ENCODE peak calls at places on chromosomes 3 and 15, in six cellular contexts. One of them, this sample, is unnamed.

GRCh38 chr15:101679861-101680260 is 27.7 kb upstream of the TM2D3 start:
- DNase-seq in prostate gland: no peak
- DNase-seq in uterus: no peak
- DNase-seq in Peyer's patch: no peak
- DNase-seq in IMR-90: no peak
- DNase-seq in tibial nerve: no peak
- DNase-seq in this sample: no peak

GRCh38 chr3:98680723-98681122 is 82.4 kb upstream of the ST3GAL6 start:
- DNase-seq in prostate gland: no peak
- DNase-seq in uterus: no peak
- DNase-seq in Peyer's patch: no peak
- DNase-seq in IMR-90: peak
- DNase-seq in tibial nerve: no peak
- DNase-seq in this sample: no peak

GRCh38 chr3:80770106-80771079 is 991.1 kb downstream of the GBE1 start:
- DNase-seq in prostate gland: no peak
- DNase-seq in uterus: no peak
- DNase-seq in Peyer's patch: no peak
- DNase-seq in IMR-90: no peak
- DNase-seq in tibial nerve: no peak
- DNase-seq in this sample: no peak

GRCh38 chr3:166445865-166446264 is 608.6 kb upstream of the BCHE start:
- DNase-seq in prostate gland: no peak
- DNase-seq in uterus: no peak
- DNase-seq in Peyer's patch: no peak
- DNase-seq in IMR-90: peak
- DNase-seq in tibial nerve: no peak
- DNase-seq in this sample: no peak

GRCh38 chr3:105912891-105913290 is 44.1 kb upstream of the CBLB start:
- DNase-seq in prostate gland: no peak
- DNase-seq in uterus: no peak
- DNase-seq in Peyer's patch: no peak
- DNase-seq in IMR-90: no peak
- DNase-seq in tibial nerve: no peak
- DNase-seq in this sample: no peak

GRCh38 chr15:71332605-71333004 is 217.3 kb downstream of the THSD4 start:
- DNase-seq in prostate gland: no peak
- DNase-seq in uterus: no peak
- DNase-seq in Peyer's patch: no peak
- DNase-seq in IMR-90: peak
- DNase-seq in tibial nerve: no peak
- DNase-seq in this sample: no peak

GRCh38 chr3:143283432-143284128 is 164.0 kb downstream of the CHST2 start:
- DNase-seq in prostate gland: no peak
- DNase-seq in uterus: no peak
- DNase-seq in Peyer's patch: no peak
- DNase-seq in IMR-90: no peak
- DNase-seq in tibial nerve: no peak
- DNase-seq in this sample: no peak

GRCh38 chr3:126023390-126023789 is 54.4 kb downstream of the ROPN1B start:
- DNase-seq in prostate gland: no peak
- DNase-seq in uterus: no peak
- DNase-seq in Peyer's patch: no peak
- DNase-seq in IMR-90: no peak
- DNase-seq in tibial nerve: no peak
- DNase-seq in this sample: no peak

GRCh38 chr3:38139191-38139590 is 730 bp downstream of the MYD88 start:
- DNase-seq in prostate gland: no peak
- DNase-seq in uterus: no peak
- DNase-seq in Peyer's patch: peak
- DNase-seq in IMR-90: no peak
- DNase-seq in tibial nerve: no peak
- DNase-seq in this sample: no peak

GRCh38 chr3:128051837-128052766 is at the start of gene SEC61A1:
- DNase-seq in prostate gland: peak
- DNase-seq in uterus: peak
- DNase-seq in Peyer's patch: peak
- DNase-seq in IMR-90: peak
- DNase-seq in tibial nerve: peak
- DNase-seq in this sample: peak

GRCh38 chr3:179973931-179974361 is 62.8 kb downstream of the PEX5L start:
- DNase-seq in prostate gland: no peak
- DNase-seq in uterus: no peak
- DNase-seq in Peyer's patch: no peak
- DNase-seq in IMR-90: no peak
- DNase-seq in tibial nerve: no peak
- DNase-seq in this sample: no peak

GRCh38 chr3:55327131-55327920 is 159.8 kb downstream of the WNT5A start:
- DNase-seq in prostate gland: no peak
- DNase-seq in uterus: no peak
- DNase-seq in Peyer's patch: no peak
- DNase-seq in IMR-90: peak
- DNase-seq in tibial nerve: no peak
- DNase-seq in this sample: no peak

GRCh38 chr15:41775651-41776050 is 1.4 kb downstream of the MAPKBP1 start:
- DNase-seq in prostate gland: no peak
- DNase-seq in uterus: no peak
- DNase-seq in Peyer's patch: no peak
- DNase-seq in IMR-90: no peak
- DNase-seq in tibial nerve: no peak
- DNase-seq in this sample: no peak

GRCh38 chr3:86594838-86595237 is 396.1 kb downstream of the VGLL3 start:
- DNase-seq in prostate gland: no peak
- DNase-seq in uterus: no peak
- DNase-seq in Peyer's patch: no peak
- DNase-seq in IMR-90: no peak
- DNase-seq in tibial nerve: no peak
- DNase-seq in this sample: no peak

GRCh38 chr15:43434436-43434835 is 58.5 kb downstream of the TP53BP1 start:
- DNase-seq in prostate gland: no peak
- DNase-seq in uterus: no peak
- DNase-seq in Peyer's patch: no peak
- DNase-seq in IMR-90: no peak
- DNase-seq in tibial nerve: no peak
- DNase-seq in this sample: no peak

GRCh38 chr15:79296583-79296982 is 14.1 kb downstream of the ANKRD34C start:
- DNase-seq in prostate gland: no peak
- DNase-seq in uterus: no peak
- DNase-seq in Peyer's patch: no peak
- DNase-seq in IMR-90: no peak
- DNase-seq in tibial nerve: no peak
- DNase-seq in this sample: no peak

GRCh38 chr15:70853855-70854668 is at the start of gene LARP6:
- DNase-seq in prostate gland: peak
- DNase-seq in uterus: peak
- DNase-seq in Peyer's patch: no peak
- DNase-seq in IMR-90: peak
- DNase-seq in tibial nerve: peak
- DNase-seq in this sample: peak

GRCh38 chr3:141686477-141687280 is 51.4 kb upstream of the RNF7 start:
- DNase-seq in prostate gland: peak
- DNase-seq in uterus: peak
- DNase-seq in Peyer's patch: no peak
- DNase-seq in IMR-90: peak
- DNase-seq in tibial nerve: peak
- DNase-seq in this sample: peak

GRCh38 chr3:123605789-123606234 is 21.0 kb upstream of the HACD2 start:
- DNase-seq in prostate gland: no peak
- DNase-seq in uterus: no peak
- DNase-seq in Peyer's patch: no peak
- DNase-seq in IMR-90: no peak
- DNase-seq in tibial nerve: no peak
- DNase-seq in this sample: no peak

DNA sequence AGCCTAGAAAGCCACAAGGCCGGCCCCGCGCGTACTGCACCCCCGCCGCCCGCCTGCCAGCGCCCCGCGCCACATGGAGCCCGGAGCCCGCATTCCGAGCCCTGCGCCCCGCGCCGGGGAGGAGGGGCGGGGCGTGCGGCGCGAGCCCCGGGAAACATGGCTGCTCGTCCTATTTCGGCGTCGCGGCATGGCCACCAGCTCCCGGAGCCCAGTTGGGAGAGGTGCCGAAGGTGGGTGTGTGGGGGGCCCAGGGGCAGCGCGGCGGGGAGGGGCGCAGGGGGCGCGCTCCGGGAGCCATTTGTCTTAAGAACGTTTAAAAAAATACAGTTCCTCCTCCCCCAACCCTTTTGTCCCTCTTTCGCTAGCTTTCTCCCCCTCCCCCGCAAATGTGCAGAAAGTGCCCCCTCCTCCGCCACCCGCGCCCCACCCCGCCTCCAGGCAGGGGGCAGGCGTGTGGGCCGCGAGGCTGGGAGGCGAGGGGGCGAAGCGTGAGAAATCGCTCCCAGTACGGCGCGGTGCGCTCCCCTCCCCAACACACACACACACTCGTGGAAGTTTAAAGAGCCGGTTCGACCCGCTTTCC is 2.5 kb downstream of the ANP32A start:
- DNase-seq in prostate gland: peak
- DNase-seq in uterus: peak
- DNase-seq in Peyer's patch: peak
- DNase-seq in IMR-90: peak
- DNase-seq in tibial nerve: peak
- DNase-seq in this sample: peak
- TF ChIP-seq POLR2A in prostate gland: peak
- TF ChIP-seq POLR2A in uterus: no peak
- TF ChIP-seq POLR2A in Peyer's patch: peak
- TF ChIP-seq POLR2A in IMR-90: peak
- TF ChIP-seq POLR2A in tibial nerve: no peak
- TF ChIP-seq POLR2A in this sample: peak

GRCh38 chr15:100284701-100285100 is 57.1 kb downstream of the ADAMTS17 start:
- DNase-seq in prostate gland: peak
- DNase-seq in uterus: peak
- DNase-seq in Peyer's patch: no peak
- DNase-seq in IMR-90: no peak
- DNase-seq in tibial nerve: peak
- DNase-seq in this sample: no peak

GRCh38 chr15:100281096-100281917 is 60.5 kb downstream of the ADAMTS17 start:
- DNase-seq in prostate gland: no peak
- DNase-seq in uterus: no peak
- DNase-seq in Peyer's patch: no peak
- DNase-seq in IMR-90: no peak
- DNase-seq in tibial nerve: no peak
- DNase-seq in this sample: no peak

GRCh38 chr15:100284191-100284590 is 57.6 kb downstream of the ADAMTS17 start:
- DNase-seq in prostate gland: no peak
- DNase-seq in uterus: no peak
- DNase-seq in Peyer's patch: no peak
- DNase-seq in IMR-90: no peak
- DNase-seq in tibial nerve: no peak
- DNase-seq in this sample: no peak

GRCh38 chr15:100291106-100291505 is 50.7 kb downstream of the ADAMTS17 start:
- DNase-seq in prostate gland: no peak
- DNase-seq in uterus: no peak
- DNase-seq in Peyer's patch: no peak
- DNase-seq in IMR-90: no peak
- DNase-seq in tibial nerve: no peak
- DNase-seq in this sample: no peak

GRCh38 chr15:100285641-100286295 is 56.0 kb downstream of the ADAMTS17 start:
- DNase-seq in prostate gland: no peak
- DNase-seq in uterus: no peak
- DNase-seq in Peyer's patch: no peak
- DNase-seq in IMR-90: no peak
- DNase-seq in tibial nerve: no peak
- DNase-seq in this sample: no peak
- TF ChIP-seq POLR2A in prostate gland: no peak
- TF ChIP-seq POLR2A in uterus: no peak
- TF ChIP-seq POLR2A in Peyer's patch: no peak
- TF ChIP-seq POLR2A in IMR-90: no peak
- TF ChIP-seq POLR2A in tibial nerve: no peak
- TF ChIP-seq POLR2A in this sample: no peak

GRCh38 chr15:33013827-33014445 is 180.6 kb downstream of the FMN1 start:
- DNase-seq in prostate gland: no peak
- DNase-seq in uterus: no peak
- DNase-seq in Peyer's patch: no peak
- DNase-seq in IMR-90: peak
- DNase-seq in tibial nerve: no peak
- DNase-seq in this sample: peak
- TF ChIP-seq POLR2A in prostate gland: no peak
- TF ChIP-seq POLR2A in uterus: no peak
- TF ChIP-seq POLR2A in Peyer's patch: no peak
- TF ChIP-seq POLR2A in IMR-90: no peak
- TF ChIP-seq POLR2A in tibial nerve: no peak
- TF ChIP-seq POLR2A in this sample: no peak

GRCh38 chr3:45994661-45995369 is 809 bp downstream of the FYCO1 start:
- DNase-seq in prostate gland: no peak
- DNase-seq in uterus: peak
- DNase-seq in Peyer's patch: peak
- DNase-seq in IMR-90: no peak
- DNase-seq in tibial nerve: no peak
- DNase-seq in this sample: no peak

GRCh38 chr3:45997942-45998341 is 2.3 kb upstream of the FYCO1 start:
- DNase-seq in prostate gland: no peak
- DNase-seq in uterus: no peak
- DNase-seq in Peyer's patch: no peak
- DNase-seq in IMR-90: no peak
- DNase-seq in tibial nerve: no peak
- DNase-seq in this sample: no peak

GRCh38 chr3:45992820-45993219 is 2.8 kb downstream of the FYCO1 start:
- DNase-seq in prostate gland: no peak
- DNase-seq in uterus: no peak
- DNase-seq in Peyer's patch: no peak
- DNase-seq in IMR-90: peak
- DNase-seq in tibial nerve: no peak
- DNase-seq in this sample: no peak

GRCh38 chr3:45993421-45994027 is 2.1 kb downstream of the FYCO1 start:
- DNase-seq in prostate gland: no peak
- DNase-seq in uterus: no peak
- DNase-seq in Peyer's patch: no peak
- DNase-seq in IMR-90: no peak
- DNase-seq in tibial nerve: no peak
- DNase-seq in this sample: no peak

DNA sequence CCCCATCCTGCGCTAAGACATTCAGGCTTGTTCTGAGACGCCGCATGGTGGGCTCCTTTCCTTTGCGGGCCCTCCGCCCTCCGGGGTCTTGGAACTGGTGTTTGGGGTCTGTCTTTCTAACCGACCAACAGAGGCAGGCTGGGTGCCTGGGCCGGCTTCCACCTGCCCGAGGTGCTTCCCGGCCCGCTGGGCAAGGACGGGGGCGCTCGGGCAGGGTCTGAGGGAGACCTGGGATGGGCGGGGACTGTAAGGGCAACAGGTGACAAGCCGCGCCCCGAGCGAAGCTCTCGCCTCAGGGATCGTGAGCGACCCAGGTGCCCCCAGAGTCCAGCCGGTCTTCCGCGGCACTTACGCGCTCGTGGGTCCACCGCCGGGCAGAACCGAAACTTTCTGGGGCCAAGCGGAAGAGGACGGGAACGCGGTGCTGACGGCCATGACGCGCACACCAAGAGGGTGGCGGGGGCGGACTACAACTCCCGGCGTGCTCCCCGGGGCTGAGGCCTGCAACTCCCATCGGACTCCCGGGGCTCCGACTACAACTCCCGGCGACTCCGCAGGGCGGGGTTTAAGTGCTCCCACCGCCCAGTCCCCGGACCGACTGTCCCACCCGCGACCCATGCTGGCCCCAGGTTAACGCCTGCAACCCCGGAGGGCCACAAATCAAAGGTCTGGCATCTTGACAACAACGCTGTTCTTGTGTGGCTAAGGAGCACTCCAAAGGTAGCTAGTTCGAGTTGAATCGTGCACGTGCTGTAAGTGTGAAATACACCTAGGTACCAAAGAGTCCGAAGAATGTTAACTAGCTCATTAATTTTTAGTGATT is at the start of gene FYCO1:
- DNase-seq in prostate gland: peak
- DNase-seq in uterus: peak
- DNase-seq in Peyer's patch: peak
- DNase-seq in IMR-90: peak
- DNase-seq in tibial nerve: peak
- DNase-seq in this sample: peak
- TF ChIP-seq POLR2A in prostate gland: peak
- TF ChIP-seq POLR2A in uterus: peak
- TF ChIP-seq POLR2A in Peyer's patch: peak
- TF ChIP-seq POLR2A in IMR-90: peak
- TF ChIP-seq POLR2A in tibial nerve: no peak
- TF ChIP-seq POLR2A in this sample: no peak